ENCODE peak calls at places on chromosomes 12 and 14, in five cellular contexts. Z is stomach, I is HCT116, M is ovary, W is GM12865. Q is an unnamed sample.

GRCh38 chr12:1972260-1972659 is 32.0 kb downstream of the DCP1B start:
- DNase-seq in M (no peak), Z (no peak), I (no peak), W (no peak), Q (no peak)

GRCh38 chr14:64684091-64684490 is 20.1 kb upstream of the PLEKHG3 start:
- DNase-seq in I (no peak), Z (no peak), W (no peak), M (peak), Q (peak)

GRCh38 chr14:105333020-105333490 is 18.5 kb downstream of the PACS2 start:
- DNase-seq in I (no peak), W (no peak), Z (no peak), M (no peak), Q (no peak)

GRCh38 chr12:32100888-32101287 is 5.8 kb upstream of the BICD1 start:
- DNase-seq in W (no peak), M (no peak), I (no peak), Z (no peak), Q (no peak)

GRCh38 chr14:92352158-92352985 is 29.4 kb downstream of the SLC24A4 start:
- DNase-seq in Z (no peak), W (peak), M (no peak), I (peak), Q (peak)

GRCh38 chr12:8065991-8066594 is at the start of gene C3AR1:
- DNase-seq in M (no peak), Z (no peak), W (peak), I (no peak), Q (no peak)

GRCh38 chr12:85329913-85330312 is 49.9 kb downstream of the ALX1 start:
- DNase-seq in Z (no peak), M (no peak), W (no peak), I (no peak), Q (no peak)

GRCh38 chr14:60514378-60515243 is 5.7 kb downstream of the SIX6 start:
- DNase-seq in M (no peak), W (no peak), I (no peak), Z (no peak), Q (peak)

GRCh38 chr12:82326905-82327503 is 31.2 kb downstream of the CCDC59 start:
- DNase-seq in M (no peak), Z (no peak), I (peak), W (peak), Q (no peak)

GRCh38 chr12:120139958-120140357 is 23.4 kb upstream of the RAB35 start:
- DNase-seq in Z (no peak), I (no peak), M (no peak), W (no peak), Q (no peak)

GRCh38 chr12:71439613-71440392 is at the start of gene LGR5:
- DNase-seq in Z (no peak), M (peak), W (peak), I (no peak), Q (peak)

GRCh38 chr12:109098671-109099070 is 1.3 kb downstream of the UNG start:
- DNase-seq in W (no peak), I (no peak), M (no peak), Z (no peak), Q (no peak)

DNA sequence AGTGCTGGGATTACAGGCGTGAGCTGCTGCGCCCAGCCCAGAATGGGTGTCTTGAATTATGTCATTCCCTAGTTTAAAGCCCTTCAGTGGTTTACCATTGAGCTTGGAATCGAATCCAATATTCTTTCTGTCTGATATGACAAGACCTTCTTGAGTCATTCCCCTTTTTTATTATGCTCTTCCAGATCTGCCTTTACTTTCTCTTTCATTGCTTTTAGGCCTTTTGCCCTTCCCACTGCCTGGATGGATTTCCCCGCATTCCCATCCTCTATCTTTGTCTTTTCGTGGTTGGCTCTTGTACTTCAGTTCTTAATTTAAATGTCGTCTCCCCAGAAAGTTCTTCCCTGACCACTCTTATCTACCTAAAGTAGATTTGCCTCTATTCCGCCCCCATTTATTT is 1.6 kb downstream of the TRAFD1 start:
- DNase-seq in Z (no peak), I (no peak), W (no peak), M (no peak), Q (no peak)
- H3K4me3 ChIP-seq in Z (peak), I (no peak), W (peak), M (no peak), Q (no peak)

GRCh38 chr14:70555890-70556289 is 21.1 kb upstream of the ADAM20 start:
- DNase-seq in I (no peak), M (no peak), Z (no peak), W (no peak), Q (no peak)
- H3K4me3 ChIP-seq in I (no peak), M (no peak), Z (no peak), W (no peak), Q (no peak)

GRCh38 chr12:12513416-12514006 is 49.2 kb downstream of the DUSP16 start:
- DNase-seq in M (no peak), I (no peak), W (no peak), Z (no peak), Q (no peak)

GRCh38 chr12:12511895-12512674 is 50.6 kb downstream of the DUSP16 start:
- DNase-seq in M (no peak), Z (no peak), I (no peak), W (peak), Q (no peak)

GRCh38 chr12:12510141-12510540 is 52.5 kb downstream of the DUSP16 start:
- DNase-seq in I (no peak), M (no peak), Z (no peak), W (no peak), Q (no peak)

GRCh38 chr12:12508612-12509011 is 54.1 kb downstream of the DUSP16 start:
- DNase-seq in W (no peak), M (no peak), I (no peak), Z (no peak), Q (no peak)

DNA sequence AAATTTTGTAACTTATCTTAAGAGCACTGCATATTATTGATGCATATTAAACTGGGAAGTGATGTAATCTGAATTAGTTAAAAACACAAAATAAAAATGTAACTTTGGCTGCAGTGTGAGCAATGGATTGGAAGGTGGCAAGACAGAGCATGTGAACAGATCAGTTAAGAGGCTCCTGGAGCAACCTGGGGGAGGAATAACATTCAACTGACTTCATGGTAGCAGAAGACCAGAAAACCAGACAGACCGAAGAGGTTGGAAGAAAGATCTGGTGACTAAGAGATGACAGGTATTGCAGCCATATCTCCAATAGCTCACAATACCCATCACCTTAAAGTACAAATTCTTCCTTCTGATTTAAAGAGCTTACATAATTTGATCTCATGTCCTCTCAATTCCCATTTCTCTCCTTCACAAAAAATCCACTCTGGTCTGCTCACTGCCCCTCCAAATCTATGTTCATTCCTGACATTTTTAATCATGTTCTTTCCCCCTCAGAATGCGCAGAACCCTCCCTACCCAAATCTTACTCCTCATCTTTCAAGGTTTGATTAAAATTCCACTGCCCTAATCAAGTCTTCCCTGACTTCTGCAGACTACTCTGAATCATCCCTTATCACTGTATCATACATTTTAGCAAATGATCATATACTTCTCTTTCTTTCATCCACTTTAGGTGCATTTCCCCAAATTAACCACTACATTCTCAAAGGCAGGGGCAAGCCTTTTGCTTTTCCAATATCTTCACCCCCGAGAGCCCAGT is 51.5 kb downstream of the DUSP16 start:
- DNase-seq in I (no peak), Z (no peak), W (no peak), M (no peak), Q (no peak)
- H3K4me3 ChIP-seq in I (no peak), Z (no peak), W (no peak), M (no peak), Q (no peak)

DNA sequence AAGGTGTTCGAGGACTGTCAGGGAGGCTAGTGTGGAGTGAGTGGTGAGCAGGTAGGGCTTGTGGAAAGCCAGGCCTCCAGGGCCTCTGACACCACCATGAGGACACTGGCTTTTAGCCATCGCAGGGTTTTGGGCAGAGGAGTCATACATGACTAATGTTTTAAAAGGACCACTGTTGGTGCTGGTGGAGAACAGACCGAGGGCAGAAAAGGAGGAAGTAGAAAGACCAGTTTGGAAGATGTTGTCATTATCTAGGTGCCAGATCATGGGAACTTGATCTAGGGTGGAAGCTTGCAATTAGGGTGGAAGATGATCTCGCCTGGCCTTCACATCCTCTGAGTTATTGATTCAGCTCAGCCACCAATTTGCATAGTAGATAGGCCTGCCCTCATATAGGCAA is 144.2 kb downstream of the C12orf75 start:
- DNase-seq in M (no peak), Z (no peak), W (no peak), I (no peak), Q (no peak)
- H3K4me3 ChIP-seq in M (no peak), Z (no peak), W (no peak), I (no peak), Q (no peak)

GRCh38 chr12:104589215-104589614 is 132.5 kb downstream of the CHST11 start:
- DNase-seq in M (no peak), I (no peak), W (no peak), Z (no peak), Q (no peak)
- H3K4me3 ChIP-seq in M (no peak), I (no peak), W (no peak), Z (no peak), Q (no peak)

GRCh38 chr12:78194448-78194847 is 363.8 kb downstream of the NAV3 start:
- DNase-seq in M (no peak), I (no peak), W (no peak), Z (no peak), Q (no peak)

GRCh38 chr12:78189656-78190055 is 359.0 kb downstream of the NAV3 start:
- DNase-seq in I (no peak), W (no peak), Z (no peak), M (no peak), Q (no peak)

GRCh38 chr12:78187741-78188140 is 357.0 kb downstream of the NAV3 start:
- DNase-seq in W (no peak), I (no peak), Z (no peak), M (no peak), Q (no peak)

GRCh38 chr12:78192979-78193378 is 362.3 kb downstream of the NAV3 start:
- DNase-seq in W (no peak), M (no peak), I (no peak), Z (no peak), Q (no peak)

GRCh38 chr12:78191611-78192010 is 360.9 kb downstream of the NAV3 start:
- DNase-seq in Z (no peak), I (no peak), W (no peak), M (no peak), Q (no peak)
- H3K4me3 ChIP-seq in Z (no peak), I (no peak), W (no peak), M (no peak), Q (no peak)

DNA sequence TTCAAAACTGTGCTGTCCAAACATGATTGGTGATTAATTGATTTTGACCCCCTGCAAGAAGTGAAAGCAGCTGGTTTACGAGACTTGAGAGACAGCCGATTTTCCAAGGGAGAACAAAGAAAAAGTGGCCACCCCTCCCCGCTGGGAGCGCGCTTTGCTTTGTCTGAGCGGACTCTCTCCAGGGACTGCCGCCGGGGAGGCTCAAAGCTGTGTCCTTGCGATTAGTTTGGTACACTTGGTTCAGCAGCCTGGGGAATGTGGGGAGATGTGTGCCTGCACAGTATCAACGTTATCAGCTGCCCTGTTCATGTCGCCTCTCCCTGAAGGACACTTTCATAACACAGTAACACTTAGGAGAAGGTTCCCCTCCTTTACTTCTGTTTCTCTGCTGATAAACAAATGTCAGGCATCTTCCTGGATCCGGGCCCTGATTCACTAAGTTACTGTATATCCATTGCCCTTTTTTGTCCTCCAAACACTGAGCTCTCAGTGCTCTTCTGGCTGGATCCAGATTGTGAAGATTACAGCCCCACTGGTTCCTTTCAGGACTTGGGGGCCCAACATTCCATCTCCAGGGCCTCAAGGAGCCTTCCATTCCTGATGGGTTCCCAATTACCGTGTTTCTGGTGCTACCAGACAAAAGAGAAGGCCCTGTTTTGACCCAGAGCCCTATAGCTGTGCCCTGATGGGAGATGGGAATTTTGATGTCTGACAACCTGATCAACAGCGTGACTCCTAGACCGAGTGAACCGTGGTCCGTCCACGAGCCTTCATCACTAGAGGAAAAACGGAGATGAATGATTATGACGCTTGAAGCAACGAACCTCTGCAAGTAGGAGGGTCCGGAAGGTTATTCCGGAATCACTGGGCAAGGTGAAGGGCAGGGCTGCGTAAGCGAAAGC is 31.7 kb upstream of the TUBA1C start:
- DNase-seq in M (peak), W (no peak), I (no peak), Z (peak), Q (peak)
- H3K4me3 ChIP-seq in M (no peak), W (peak), I (no peak), Z (no peak), Q (no peak)

DNA sequence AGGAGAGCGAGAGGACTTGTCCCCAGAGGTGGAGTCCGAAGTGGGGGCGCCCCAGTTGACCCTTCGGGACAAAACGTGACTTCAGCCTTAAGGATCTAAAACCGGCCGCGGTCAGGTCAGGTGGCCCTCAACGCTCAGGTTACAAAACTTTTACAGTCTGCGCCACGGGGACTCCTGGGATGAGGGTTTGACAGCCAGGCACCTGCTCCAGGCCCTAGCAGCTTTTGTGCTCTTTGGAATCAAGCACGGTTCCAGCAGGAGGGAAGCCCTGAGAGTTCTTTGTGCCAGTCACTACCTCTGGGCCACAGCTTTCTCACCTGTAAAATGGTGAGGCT is 337 bp downstream of the ZC2HC1C start:
- DNase-seq in M (no peak), W (no peak), Z (no peak), I (no peak), Q (no peak)
- H3K4me3 ChIP-seq in M (peak), W (peak), Z (peak), I (peak), Q (peak)

GRCh38 chr12:90323217-90323616 is 614.6 kb upstream of the ATP2B1 start:
- DNase-seq in Z (no peak), W (no peak), M (no peak), I (no peak), Q (no peak)

GRCh38 chr12:90322006-90322405 is 613.4 kb upstream of the ATP2B1 start:
- DNase-seq in M (no peak), Z (no peak), W (no peak), I (no peak), Q (no peak)

GRCh38 chr12:90321369-90321768 is 612.7 kb upstream of the ATP2B1 start:
- DNase-seq in Z (no peak), M (no peak), W (no peak), I (no peak), Q (no peak)
- H3K4me3 ChIP-seq in Z (no peak), M (no peak), W (no peak), I (no peak), Q (no peak)

GRCh38 chr12:6951551-6952120 is 480 bp downstream of the PTPN6 start:
- DNase-seq in W (no peak), Z (no peak), I (no peak), M (no peak), Q (no peak)
- H3K4me3 ChIP-seq in W (peak), Z (peak), I (no peak), M (peak), Q (peak)

Q was measured in testis.